ENCODE peak calls at places on chromosomes 5 and 9, in six cellular contexts. K, N, O, X, F and L are unnamed samples.

GRCh38 chr9:137669261-137669672 is 50.5 kb downstream of the EHMT1 start:
- DNase-seq in K (no peak), N (no peak), O (no peak), F (no peak), X (no peak), L (no peak)

GRCh38 chr9:1231998-1232919 is 182.1 kb downstream of the DMRT2 start:
- DNase-seq in N (peak; percentile 68), K (peak; percentile 87), X (no peak), O (no peak), F (peak; percentile 93), L (no peak)

GRCh38 chr9:130668196-130668595 is 3.8 kb downstream of the PRDM12 start:
- DNase-seq in F (no peak), N (no peak), K (no peak), O (no peak), X (no peak), L (no peak)

GRCh38 chr9:4496497-4496896 is 6.2 kb downstream of the SLC1A1 start:
- DNase-seq in K (no peak), X (no peak), N (no peak), O (no peak), F (no peak), L (no peak)

GRCh38 chr9:631596-631995 is 209.9 kb upstream of the DMRT1 start:
- DNase-seq in F (peak; percentile 17), K (no peak), N (no peak), X (no peak), O (no peak), L (no peak)

GRCh38 chr9:120714846-120715231 is 569 bp upstream of the MEGF9 start:
- DNase-seq in F (no peak), N (peak; percentile 41), K (no peak), O (no peak), X (no peak), L (peak; percentile 59)

GRCh38 chr5:71957431-71957934 is 149.8 kb upstream of the MAP1B start:
- DNase-seq in F (no peak), K (no peak), X (no peak), N (no peak), O (no peak), L (no peak)

GRCh38 chr9:134316444-134317160 is 9.7 kb upstream of the RXRA start:
- DNase-seq in N (no peak), F (peak; percentile 67), K (no peak), X (no peak), O (no peak), L (no peak)

GRCh38 chr5:59829922-59830321 is 63.6 kb downstream of the PDE4D start:
- DNase-seq in O (no peak), N (no peak), F (no peak), X (no peak), K (no peak), L (no peak)

GRCh38 chr5:170634236-170634990 is 130.6 kb downstream of the KCNIP1 start:
- DNase-seq in N (no peak), X (no peak), O (no peak), K (no peak), F (no peak), L (no peak)
- H3K27ac ChIP-seq in N (no peak overlapping the region), X (no peak overlapping the region), O (no peak overlapping the region), K (no peak overlapping the region), F (no peak overlapping the region), L (no peak overlapping the region)

GRCh38 chr9:115650768-115651167 is 502.8 kb upstream of the PAPPA start:
- DNase-seq in K (no peak), X (no peak), F (peak; percentile 89), N (no peak), O (no peak), L (no peak)
- H3K27ac ChIP-seq in K (no peak overlapping the region), X (no peak overlapping the region), F (peak overlapping the region; percentile 96), N (peak overlapping the region; percentile 32), O (no peak overlapping the region), L (no peak overlapping the region)

GRCh38 chr5:133683646-133684290 is 71.4 kb upstream of the FSTL4 start:
- DNase-seq in X (no peak), O (no peak), N (no peak), K (no peak), F (no peak), L (no peak)

GRCh38 chr5:133688386-133688785 is 76.0 kb upstream of the FSTL4 start:
- DNase-seq in X (no peak), O (no peak), F (peak; percentile 26), K (no peak), N (no peak), L (no peak)

GRCh38 chr5:133686566-133686965 is 74.2 kb upstream of the FSTL4 start:
- DNase-seq in N (no peak), O (no peak), X (no peak), K (no peak), F (no peak), L (no peak)

GRCh38 chr5:133687212-133688051 is 75.1 kb upstream of the FSTL4 start:
- DNase-seq in F (no peak), K (no peak), O (no peak), N (no peak), X (no peak), L (no peak)

DNA sequence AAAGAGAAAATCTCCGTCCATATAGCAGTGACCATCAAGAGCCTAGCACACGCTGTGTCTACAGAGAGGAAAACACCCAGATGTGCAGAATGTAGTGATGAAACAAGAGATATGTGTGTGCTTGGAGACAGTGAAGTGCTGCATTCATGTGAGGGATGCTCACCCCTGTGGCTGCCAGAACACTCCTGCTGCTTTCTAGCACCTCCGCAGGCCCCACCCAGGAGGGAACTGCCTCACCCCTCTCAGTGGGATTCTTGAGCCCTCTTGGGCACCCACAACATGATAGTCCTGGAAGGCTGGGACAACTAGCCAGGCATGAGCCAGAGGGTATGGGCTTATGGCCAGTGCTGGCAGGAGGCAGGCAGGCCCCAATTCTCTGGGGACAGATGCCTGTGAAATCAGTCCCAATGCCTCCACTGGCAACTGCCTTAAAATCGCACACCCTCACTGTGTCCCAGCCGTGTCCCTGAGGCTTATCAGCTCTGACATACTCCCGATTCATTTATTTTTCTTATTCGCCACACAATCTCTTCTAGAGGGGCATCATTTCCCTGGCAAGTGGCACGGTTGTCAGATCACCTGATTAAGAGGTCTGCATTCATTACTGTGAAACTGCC is 73.2 kb upstream of the FSTL4 start:
- DNase-seq in X (no peak), F (no peak), K (no peak), N (no peak), O (no peak), L (no peak)
- H3K27ac ChIP-seq in X (no peak overlapping the region), F (no peak overlapping the region), K (no peak overlapping the region), N (no peak overlapping the region), O (no peak overlapping the region), L (no peak overlapping the region)

GRCh38 chr5:61328791-61329617 is 3.1 kb upstream of the ZSWIM6 start:
- DNase-seq in X (no peak), O (no peak), F (no peak), K (no peak), N (no peak), L (no peak)

GRCh38 chr5:61330879-61331406 is 1.1 kb upstream of the ZSWIM6 start:
- DNase-seq in N (peak; percentile 79), F (peak; percentile 91), O (peak; percentile 52), K (peak; percentile 87), X (peak; percentile 55), L (peak; percentile 80)

GRCh38 chr5:61329729-61330128 is 2.3 kb upstream of the ZSWIM6 start:
- DNase-seq in X (no peak), K (no peak), O (no peak), F (peak; percentile 34), N (no peak), L (no peak)

GRCh38 chr5:61330341-61330878 is 1.6 kb upstream of the ZSWIM6 start:
- DNase-seq in K (peak; percentile 39), N (peak; percentile 81), O (no peak), F (peak; percentile 69), X (peak; percentile 55), L (peak; percentile 62)

GRCh38 chr5:61327761-61328753 is 4.0 kb upstream of the ZSWIM6 start:
- DNase-seq in O (no peak), N (no peak), F (peak; percentile 90), K (no peak), X (no peak), L (no peak)
- H3K27ac ChIP-seq in O (no peak overlapping the region), N (no peak overlapping the region), F (peak overlapping the region; percentile 59), K (no peak overlapping the region), X (no peak overlapping the region), L (no peak overlapping the region)

DNA sequence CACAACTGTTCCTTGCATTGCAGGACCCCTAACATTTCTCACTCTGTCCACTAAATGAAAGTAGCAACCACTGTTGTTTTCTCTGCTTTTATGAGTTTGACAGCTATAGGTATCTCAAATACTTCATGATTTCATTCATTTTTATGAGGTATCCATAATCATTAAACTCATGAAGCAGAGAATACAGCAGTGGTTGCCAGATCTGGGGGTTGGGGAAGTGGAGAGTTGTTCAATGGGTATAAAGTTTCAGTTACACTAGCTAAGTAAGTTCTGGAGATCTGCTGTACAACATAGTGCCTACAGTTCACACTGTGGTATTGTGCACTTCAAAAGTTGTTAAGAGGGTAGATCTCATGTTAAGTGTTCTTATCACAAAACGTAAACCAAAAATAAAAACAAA is 23.4 kb upstream of the CAMK4 start:
- DNase-seq in K (no peak), O (no peak), N (no peak), X (no peak), F (no peak), L (no peak)
- H3K27ac ChIP-seq in K (no peak overlapping the region), O (no peak overlapping the region), N (no peak overlapping the region), X (no peak overlapping the region), F (no peak overlapping the region), L (no peak overlapping the region)

GRCh38 chr5:119726544-119726943 is 97.2 kb downstream of the FAM170A start:
- DNase-seq in X (no peak), N (no peak), K (no peak), O (no peak), F (no peak), L (no peak)

GRCh38 chr5:119721775-119722174 is 92.4 kb downstream of the FAM170A start:
- DNase-seq in X (no peak), N (no peak), F (no peak), O (no peak), K (no peak), L (no peak)
- H3K27ac ChIP-seq in X (no peak overlapping the region), N (no peak overlapping the region), F (no peak overlapping the region), O (no peak overlapping the region), K (no peak overlapping the region), L (no peak overlapping the region)